ENCODE peak calls at places on chromosomes 3 and 15, in four cellular contexts. D is HFFc6, C is KBM-7, Y is GM04504. R is an unnamed sample.

GRCh38 chr3:114866430-114866829 is 280.7 kb downstream of the ZBTB20 start:
- DNase-seq in D (no peak), C (no peak), Y (no peak), R (no peak)

GRCh38 chr3:45060165-45060897 is 34.2 kb downstream of the CLEC3B start:
- DNase-seq in D (no peak), C (no peak), Y (no peak), R (no peak)

GRCh38 chr3:189563841-189564563 is 67.2 kb upstream of the TP63 start:
- DNase-seq in D (peak), C (no peak), Y (peak), R (peak)

GRCh38 chr15:98799991-98800390 is 151.7 kb downstream of the IGF1R start:
- DNase-seq in D (no peak), C (no peak), Y (no peak), R (no peak)

GRCh38 chr3:196970547-196971093 is 2.0 kb upstream of the PIGZ start:
- DNase-seq in D (no peak), C (no peak), Y (no peak), R (no peak)

GRCh38 chr3:112486811-112487505 is 12.3 kb downstream of the BTLA start:
- DNase-seq in D (no peak), C (no peak), Y (no peak), R (no peak)

GRCh38 chr15:66633346-66633745 is 67.5 kb upstream of the LCTL start:
- DNase-seq in D (no peak), C (peak), Y (no peak), R (no peak)

GRCh38 chr3:20930034-20930433 is 744.0 kb upstream of the SGO1 start:
- DNase-seq in D (peak), C (peak), Y (no peak), R (no peak)

GRCh38 chr3:134366928-134367352 is 7.3 kb downstream of the AMOTL2 start:
- DNase-seq in D (peak), C (no peak), Y (peak), R (no peak)

GRCh38 chr15:86163771-86164170 is 84.1 kb downstream of the AGBL1 start:
- DNase-seq in D (no peak), C (no peak), Y (no peak), R (no peak)

GRCh38 chr3:192901435-192901834 is 16.2 kb downstream of the MB21D2 start:
- DNase-seq in D (peak), C (no peak), Y (peak), R (peak)

GRCh38 chr3:128584412-128585020 is 66.1 kb downstream of the RPN1 start:
- DNase-seq in D (peak), C (peak), Y (peak), R (no peak)

GRCh38 chr3:16520636-16521579 is 7.4 kb upstream of the RFTN1 start:
- DNase-seq in D (no peak), C (peak), Y (no peak), R (no peak)

GRCh38 chr15:94083467-94083991 is 147.8 kb upstream of the MCTP2 start:
- DNase-seq in D (peak), C (no peak), Y (peak), R (no peak)

GRCh38 chr3:67017211-67017610 is 19.1 kb downstream of the KBTBD8 start:
- DNase-seq in D (no peak), C (no peak), Y (no peak), R (no peak)

GRCh38 chr15:33515121-33515520 is 204.4 kb downstream of the RYR3 start:
- DNase-seq in D (no peak), C (no peak), Y (no peak), R (no peak)

GRCh38 chr3:45179163-45179562 is 33.0 kb upstream of the CDCP1 start:
- DNase-seq in D (no peak), C (no peak), Y (no peak), R (no peak)

GRCh38 chr15:75727851-75728715 is 15.4 kb upstream of the CSPG4 start:
- DNase-seq in D (no peak), C (peak), Y (no peak), R (no peak)

GRCh38 chr3:156655819-156656566 is 18.4 kb upstream of the TIPARP start:
- DNase-seq in D (no peak), C (no peak), Y (no peak), R (no peak)

GRCh38 chr3:176577462-176577861 is 619.8 kb downstream of the TBL1XR1 start:
- DNase-seq in D (no peak), C (no peak), Y (no peak), R (no peak)

GRCh38 chr3:124928333-124929202 is 6.0 kb downstream of the MUC13 start:
- DNase-seq in D (peak), C (peak), Y (peak), R (peak)

GRCh38 chr3:105440113-105440512 is 73.4 kb downstream of the ALCAM start:
- DNase-seq in D (no peak), C (no peak), Y (no peak), R (no peak)

R was measured in HS-5.